ENCODE peak calls at places on chromosome 11, in six cellular contexts. R is GM23248; J is CD8-positive, alpha-beta memory T cell; G is IMR-90; E is GM23338; Y is colonic mucosa. U is an unnamed sample.
A peak's percentile ranks its signal among the peaks of the same experiment; 100 is the strongest.

GRCh38 chr11:1928038-1928890 is 8.8 kb downstream of the TNNT3 start:
- DNase-seq in R (no peak), J (no peak), G (no peak), E (no peak), Y (no peak), U (no peak)

GRCh38 chr11:69867076-69868002 is 48.1 kb upstream of the FGF3 start:
- DNase-seq in R (peak; percentile 41), J (no peak), G (peak; percentile 53), E (no peak), Y (no peak), U (no peak)

GRCh38 chr11:119371778-119372182 is 9.7 kb downstream of the USP2 start:
- DNase-seq in R (no peak), J (no peak), G (no peak), E (no peak), Y (no peak), U (peak; percentile 57)

GRCh38 chr11:29518389-29519174 is 498.2 kb downstream of the KCNA4 start:
- DNase-seq in R (no peak), J (no peak), G (no peak), E (peak; percentile 67), Y (no peak), U (no peak)

GRCh38 chr11:34330653-34331052 is 27.2 kb downstream of the ABTB2 start:
- DNase-seq in R (no peak), J (no peak), G (no peak), E (no peak), Y (no peak), U (no peak)

GRCh38 chr11:121587182-121587581 is 134.4 kb upstream of the SORL1-AS1 start:
- DNase-seq in R (no peak), J (no peak), G (no peak), E (no peak), Y (peak; percentile 35), U (no peak)

GRCh38 chr11:115581871-115582639 is 77.8 kb upstream of the CADM1 start:
- DNase-seq in R (no peak), J (no peak), G (peak; percentile 5), E (peak; percentile 58), Y (peak; percentile 53), U (no peak)

GRCh38 chr11:50412832-50413231 is 380.2 kb downstream of the OR4C45 start:
- DNase-seq in R (no peak), J (no peak), G (no peak), E (no peak), Y (peak; percentile 10), U (no peak)

GRCh38 chr11:115391598-115391997 is 112.6 kb downstream of the CADM1 start:
- DNase-seq in R (no peak), J (no peak), G (peak; percentile 31), E (peak; percentile 32), Y (no peak), U (no peak)

GRCh38 chr11:45264839-45265515 is 21.2 kb downstream of the SYT13 start:
- DNase-seq in R (peak; percentile 93), J (no peak), G (peak; percentile 87), E (no peak), Y (no peak), U (no peak)

GRCh38 chr11:27120211-27120610 is 79.6 kb downstream of the BBOX1 start:
- DNase-seq in R (peak; percentile 46), J (no peak), G (no peak), E (no peak), Y (no peak), U (no peak)
- H3K36me3 ChIP-seq in R (no peaks in the 10 kb centered on the region), J (no peaks in the 10 kb centered on the region), G (no peaks in the 10 kb centered on the region), E (no peaks in the 10 kb centered on the region), Y (no peaks in the 10 kb centered on the region), U (no peaks in the 10 kb centered on the region)

DNA sequence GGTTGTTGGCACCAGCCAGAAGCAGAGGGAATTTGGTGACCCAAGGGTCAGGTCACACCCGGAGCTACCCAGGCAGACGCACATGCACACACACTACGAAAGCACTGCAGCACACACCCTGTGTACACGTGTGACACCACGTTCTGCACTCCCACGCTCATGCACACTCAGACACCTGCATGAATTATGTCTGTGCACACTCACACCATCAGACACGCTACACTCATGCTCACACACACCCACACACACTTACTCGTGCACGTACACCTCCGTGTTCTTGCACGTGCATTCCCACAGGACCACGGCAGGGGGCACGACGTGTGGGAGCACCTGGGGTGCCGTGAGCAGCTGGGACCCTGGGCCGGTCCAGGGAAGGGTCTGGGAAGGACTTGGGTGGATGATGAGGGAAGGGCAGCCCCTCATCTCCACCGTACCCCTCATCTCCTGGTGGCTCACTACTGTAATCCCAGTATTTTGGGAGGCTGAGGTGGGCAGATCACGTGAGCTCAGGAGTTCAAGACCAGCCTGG is 20.8 kb upstream of the GAL start:
- DNase-seq in R (no peak), J (no peak), G (no peak), E (no peak), Y (no peak), U (no peak)
- H3K4me1 ChIP-seq in R (peaks cover 10% of the 10 kb centered on the region), J (no peaks in the 10 kb centered on the region), G (peaks cover 7% of the 10 kb centered on the region), E (no peaks in the 10 kb centered on the region), Y (no peaks in the 10 kb centered on the region), U (peaks cover 14% of the 10 kb centered on the region)

GRCh38 chr11:102395720-102396358 is 48.8 kb downstream of the BIRC2 start:
- DNase-seq in R (no peak), J (no peak), G (no peak), E (no peak), Y (no peak), U (no peak)
- H3K36me3 ChIP-seq in R (peaks cover 31% of the 10 kb centered on the region), J (peaks cover 23% of the 10 kb centered on the region), G (peaks cover 34% of the 10 kb centered on the region), E (no peaks in the 10 kb centered on the region), Y (no peaks in the 10 kb centered on the region), U (no peaks in the 10 kb centered on the region)

GRCh38 chr11:35419713-35420333 is 465 bp upstream of the SLC1A2 start:
- DNase-seq in R (peak; percentile 52), J (no peak), G (no peak), E (peak; percentile 22), Y (no peak), U (peak; percentile 8)
- H3K4me1 ChIP-seq in R (peaks cover 17% of the 10 kb centered on the region), J (no peaks in the 10 kb centered on the region), G (peaks cover 2% of the 10 kb centered on the region), E (peaks cover 14% of the 10 kb centered on the region), Y (peaks cover 9% of the 10 kb centered on the region), U (peaks cover 22% of the 10 kb centered on the region)

GRCh38 chr11:4123218-4123617 is 28.6 kb downstream of the RRM1 start:
- DNase-seq in R (no peak), J (no peak), G (no peak), E (no peak), Y (no peak), U (no peak)
- H3K36me3 ChIP-seq in R (peaks cover 70% of the 10 kb centered on the region), J (peaks cover 42% of the 10 kb centered on the region), G (peaks cover 40% of the 10 kb centered on the region), E (peaks cover 39% of the 10 kb centered on the region), Y (no peaks in the 10 kb centered on the region), U (no peaks in the 10 kb centered on the region)

GRCh38 chr11:66693356-66694055 is 15.8 kb upstream of the RBM4B start:
- DNase-seq in R (no peak), J (no peak), G (no peak), E (no peak), Y (no peak), U (no peak)
- H3K4me1 ChIP-seq in R (no peaks in the 10 kb centered on the region), J (no peaks in the 10 kb centered on the region), G (no peaks in the 10 kb centered on the region), E (no peaks in the 10 kb centered on the region), Y (no peaks in the 10 kb centered on the region), U (no peaks in the 10 kb centered on the region)

DNA sequence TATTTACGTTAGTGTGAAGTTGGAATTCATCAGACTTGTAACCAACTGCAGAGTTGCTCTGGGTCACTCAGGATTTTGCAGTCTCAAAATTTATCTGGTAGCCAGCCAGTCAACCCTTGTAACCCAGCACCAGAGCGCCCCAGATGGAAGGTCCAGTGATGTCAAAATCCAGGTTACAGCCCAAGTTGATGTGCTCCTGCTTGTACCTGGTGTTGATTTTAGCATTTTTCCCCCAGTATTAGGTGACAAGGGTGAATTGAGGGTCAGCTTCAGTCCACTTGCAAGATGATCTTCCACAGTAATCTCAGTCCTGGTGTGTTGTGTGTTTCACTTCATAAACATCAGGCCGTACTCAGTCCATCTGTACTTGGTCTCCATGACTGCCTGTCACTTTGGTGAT is 7.5 kb downstream of the TIMM10B start:
- DNase-seq in R (no peak), J (no peak), G (no peak), E (no peak), Y (no peak), U (no peak)
- H3K36me3 ChIP-seq in R (peaks cover 33% of the 10 kb centered on the region), J (peaks cover 26% of the 10 kb centered on the region), G (peaks cover 10% of the 10 kb centered on the region), E (peaks cover 20% of the 10 kb centered on the region), Y (no peaks in the 10 kb centered on the region), U (peaks cover 100% of the 10 kb centered on the region)

GRCh38 chr11:47395225-47396048 is 13.0 kb upstream of the SLC39A13 start:
- DNase-seq in R (no peak), J (no peak), G (no peak), E (no peak), Y (no peak), U (no peak)

GRCh38 chr11:47394050-47394321 is 14.4 kb upstream of the SLC39A13 start:
- DNase-seq in R (no peak), J (no peak), G (no peak), E (no peak), Y (no peak), U (no peak)

GRCh38 chr11:47396049-47396320 is 12.4 kb upstream of the SLC39A13 start:
- DNase-seq in R (no peak), J (no peak), G (no peak), E (no peak), Y (no peak), U (no peak)

GRCh38 chr11:47393163-47394049 is 15.0 kb upstream of the SLC39A13 start:
- DNase-seq in R (peak; percentile 89), J (no peak), G (peak; percentile 88), E (no peak), Y (no peak), U (peak; percentile 40)

GRCh38 chr11:47394322-47395224 is 13.8 kb upstream of the SLC39A13 start:
- DNase-seq in R (no peak), J (peak; percentile 41), G (peak; percentile 20), E (no peak), Y (no peak), U (peak; percentile 63)
- H3K4me1 ChIP-seq in R (no peaks in the 10 kb centered on the region), J (peaks cover 42% of the 10 kb centered on the region), G (peaks cover 10% of the 10 kb centered on the region), E (peaks cover 5% of the 10 kb centered on the region), Y (no peaks in the 10 kb centered on the region), U (peaks cover 3% of the 10 kb centered on the region)

GRCh38 chr11:75465701-75466531 is 32.9 kb upstream of the KLHL35 start:
- DNase-seq in R (peak; percentile 41), J (no peak), G (peak; percentile 52), E (peak; percentile 32), Y (no peak), U (no peak)

GRCh38 chr11:75462117-75462653 is 29.2 kb upstream of the KLHL35 start:
- DNase-seq in R (no peak), J (no peak), G (no peak), E (peak; percentile 56), Y (no peak), U (no peak)

GRCh38 chr11:75456596-75456995 is 23.6 kb upstream of the KLHL35 start:
- DNase-seq in R (no peak), J (no peak), G (no peak), E (no peak), Y (no peak), U (no peak)

GRCh38 chr11:75463106-75463774 is 30.2 kb upstream of the KLHL35 start:
- DNase-seq in R (no peak), J (no peak), G (no peak), E (no peak), Y (no peak), U (no peak)

GRCh38 chr11:75461136-75461535 is 28.1 kb upstream of the KLHL35 start:
- DNase-seq in R (peak; percentile 57), J (no peak), G (no peak), E (no peak), Y (no peak), U (no peak)
- H3K36me3 ChIP-seq in R (no peaks in the 10 kb centered on the region), J (no peaks in the 10 kb centered on the region), G (no peaks in the 10 kb centered on the region), E (no peaks in the 10 kb centered on the region), Y (no peaks in the 10 kb centered on the region), U (no peaks in the 10 kb centered on the region)